ENCODE peak calls at places on chromosomes 4 and X, in four cellular contexts. W is HepG2, Y is K562, H is GM12878. F is an unnamed sample.

GRCh38 chr4:182560358-182560757 is 317.2 kb downstream of the TENM3 start:
- DNase-seq in W (no peak), H (no peak), Y (no peak), F (no peak)

GRCh38 chr4:130432289-130432688 is 1336.3 kb downstream of the C4orf33 start:
- DNase-seq in H (no peak), W (no peak), Y (no peak), F (no peak)

GRCh38 chr4:94515365-94515764 is 63.6 kb downstream of the PDLIM5 start:
- DNase-seq in H (no peak), W (no peak), Y (no peak), F (no peak)

GRCh38 chr4:7664106-7664505 is 229.4 kb upstream of the PSAPL1 start:
- DNase-seq in H (no peak), W (no peak), Y (no peak), F (no peak)

GRCh38 chrX:41332408-41332987 is 1.5 kb upstream of the DDX3X start:
- DNase-seq in W (no peak), Y (no peak), H (no peak), F (no peak)

GRCh38 chrX:118726887-118727685 is at the start of gene IL13RA1:
- DNase-seq in Y (peak), W (peak), H (no peak), F (peak)

GRCh38 chr4:147709999-147710398 is 21.9 kb upstream of the ARHGAP10 start:
- DNase-seq in W (no peak), H (no peak), Y (no peak), F (no peak)

GRCh38 chrX:74171465-74171864 is 132.5 kb upstream of the ZCCHC13 start:
- DNase-seq in H (no peak), W (no peak), Y (no peak), F (no peak)

GRCh38 chrX:153423652-153424051 is 12.4 kb downstream of the ZFP92 start:
- DNase-seq in W (no peak), Y (no peak), H (no peak), F (no peak)

GRCh38 chr4:57109847-57110634 is at the start of gene IGFBP7:
- DNase-seq in W (no peak), Y (peak), H (no peak), F (peak)

GRCh38 chr4:81221303-81222081 is 6.5 kb upstream of the PRKG2 start:
- DNase-seq in W (no peak), H (no peak), Y (no peak), F (no peak)

GRCh38 chrX:110103344-110103743 is 100.4 kb downstream of the TMEM164 start:
- DNase-seq in Y (no peak), H (no peak), W (no peak), F (no peak)

GRCh38 chr4:158782539-158783360 is 13.9 kb downstream of the FNIP2 start:
- DNase-seq in W (peak), Y (no peak), H (peak), F (peak)

DNA sequence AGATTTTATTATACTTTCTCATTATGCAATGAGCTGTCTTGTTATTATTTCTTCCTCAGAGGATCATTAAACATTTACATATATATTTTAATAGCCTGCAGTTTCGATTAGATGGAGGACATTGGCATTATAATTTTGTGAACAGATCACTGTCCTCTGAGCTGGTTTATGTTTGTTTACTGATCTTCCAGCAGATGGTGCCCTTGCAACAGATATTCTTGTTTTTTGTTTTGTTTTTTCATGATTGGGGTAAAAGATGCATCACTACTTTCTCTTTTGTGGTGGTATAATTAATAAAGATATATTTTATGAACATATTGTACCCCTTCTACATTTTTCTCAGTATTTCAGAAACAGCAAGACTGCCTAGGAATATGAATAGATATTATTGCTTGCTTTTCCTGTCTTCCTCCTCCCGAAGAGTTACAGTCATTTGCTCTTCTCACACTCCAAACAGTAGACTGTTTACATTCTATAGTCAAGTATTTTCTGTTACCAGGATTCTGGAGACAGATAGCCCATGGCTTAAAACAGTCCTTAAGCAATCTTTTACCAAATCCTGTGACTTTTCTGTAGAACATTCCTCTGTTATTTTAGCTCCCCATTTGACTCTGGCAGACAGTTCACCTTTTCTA is 905.2 kb downstream of the TRAM1L1 start:
- DNase-seq in H (no peak), Y (no peak), W (no peak), F (peak)
- TF ChIP-seq BHLHE40 in H (no peak), Y (no peak), W (no peak), F (no peak)

GRCh38 chr4:155542415-155542814 is 124.2 kb upstream of the GUCY1A1 start:
- DNase-seq in Y (no peak), H (no peak), W (no peak), F (no peak)

GRCh38 chr4:155541716-155542115 is 124.9 kb upstream of the GUCY1A1 start:
- DNase-seq in W (no peak), H (no peak), Y (no peak), F (no peak)

GRCh38 chr4:155545456-155545855 is 121.2 kb upstream of the GUCY1A1 start:
- DNase-seq in Y (no peak), W (no peak), H (no peak), F (no peak)

GRCh38 chr4:155544547-155544946 is 122.1 kb upstream of the GUCY1A1 start:
- DNase-seq in Y (no peak), W (no peak), H (no peak), F (no peak)

DNA sequence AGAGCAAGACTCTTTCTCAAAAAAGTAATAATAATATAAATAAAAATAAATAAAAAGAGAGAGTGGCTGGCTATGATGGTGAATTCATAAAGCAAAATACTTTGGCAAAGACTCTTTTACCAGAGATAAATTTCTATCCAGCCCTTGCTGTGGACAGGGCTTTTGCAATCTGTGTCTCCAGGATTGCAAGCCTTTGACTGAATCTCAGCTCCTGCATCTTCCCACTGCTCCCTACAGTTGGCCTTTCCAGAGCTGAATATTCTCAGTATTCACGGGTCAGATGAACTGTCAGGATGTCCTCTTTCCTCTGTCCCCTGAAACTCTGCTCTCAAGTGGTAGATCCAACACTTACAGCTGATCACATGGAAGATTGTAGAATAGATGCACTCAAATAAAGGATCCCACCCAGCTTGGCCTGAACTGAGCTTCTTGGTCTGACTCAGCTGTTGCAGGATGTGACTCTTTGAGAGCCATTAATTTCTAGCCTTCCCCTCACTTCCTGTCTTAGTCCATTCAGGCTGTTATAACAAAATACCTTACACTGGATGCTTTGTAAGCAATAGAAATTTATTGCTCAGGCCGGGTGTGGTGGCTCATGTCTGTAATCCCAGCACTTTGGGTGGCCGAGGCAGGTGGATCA is 123.4 kb upstream of the GUCY1A1 start:
- DNase-seq in H (no peak), Y (no peak), W (no peak), F (no peak)
- TF ChIP-seq TARDBP in H (no peak), Y (no peak), W (no peak), F (no peak)

GRCh38 chr4:114087596-114088230 is 108.3 kb upstream of the ARSJ start:
- DNase-seq in Y (no peak), H (no peak), W (no peak), F (no peak)
- TF ChIP-seq BHLHE40 in Y (no peak), H (no peak), W (no peak), F (no peak)

GRCh38 chr4:76654796-76655195 is 219.8 kb downstream of the SHROOM3 start:
- DNase-seq in H (no peak), W (no peak), Y (no peak), F (no peak)

GRCh38 chr4:76655566-76656479 is 220.8 kb downstream of the SHROOM3 start:
- DNase-seq in H (no peak), Y (no peak), W (no peak), F (no peak)

GRCh38 chr4:76654084-76654483 is 219.1 kb downstream of the SHROOM3 start:
- DNase-seq in H (no peak), Y (no peak), W (no peak), F (no peak)

GRCh38 chr4:76651616-76652015 is 216.6 kb downstream of the SHROOM3 start:
- DNase-seq in H (no peak), W (no peak), Y (no peak), F (no peak)

DNA sequence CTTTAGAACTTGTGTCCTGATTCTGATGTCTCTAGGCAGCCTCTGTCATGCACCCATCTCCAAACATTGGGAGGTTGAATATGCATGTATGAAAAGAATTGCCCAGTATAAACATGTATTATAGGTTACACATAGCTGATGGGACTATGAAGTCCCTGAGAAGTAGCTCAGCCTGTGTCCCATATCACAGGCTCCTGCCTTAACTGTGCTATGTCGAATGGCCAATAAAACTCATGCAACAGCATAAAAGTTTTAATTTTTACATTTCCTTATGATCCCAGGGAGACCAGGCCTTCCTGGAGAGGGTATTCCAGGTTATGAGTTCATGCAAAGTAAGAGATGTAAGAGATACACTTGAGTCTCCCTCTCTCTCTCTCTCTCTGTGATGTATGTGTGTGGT is 217.4 kb downstream of the SHROOM3 start:
- DNase-seq in Y (no peak), H (no peak), W (no peak), F (no peak)
- TF ChIP-seq TARDBP in Y (no peak), H (no peak), W (no peak), F (no peak)

DNA sequence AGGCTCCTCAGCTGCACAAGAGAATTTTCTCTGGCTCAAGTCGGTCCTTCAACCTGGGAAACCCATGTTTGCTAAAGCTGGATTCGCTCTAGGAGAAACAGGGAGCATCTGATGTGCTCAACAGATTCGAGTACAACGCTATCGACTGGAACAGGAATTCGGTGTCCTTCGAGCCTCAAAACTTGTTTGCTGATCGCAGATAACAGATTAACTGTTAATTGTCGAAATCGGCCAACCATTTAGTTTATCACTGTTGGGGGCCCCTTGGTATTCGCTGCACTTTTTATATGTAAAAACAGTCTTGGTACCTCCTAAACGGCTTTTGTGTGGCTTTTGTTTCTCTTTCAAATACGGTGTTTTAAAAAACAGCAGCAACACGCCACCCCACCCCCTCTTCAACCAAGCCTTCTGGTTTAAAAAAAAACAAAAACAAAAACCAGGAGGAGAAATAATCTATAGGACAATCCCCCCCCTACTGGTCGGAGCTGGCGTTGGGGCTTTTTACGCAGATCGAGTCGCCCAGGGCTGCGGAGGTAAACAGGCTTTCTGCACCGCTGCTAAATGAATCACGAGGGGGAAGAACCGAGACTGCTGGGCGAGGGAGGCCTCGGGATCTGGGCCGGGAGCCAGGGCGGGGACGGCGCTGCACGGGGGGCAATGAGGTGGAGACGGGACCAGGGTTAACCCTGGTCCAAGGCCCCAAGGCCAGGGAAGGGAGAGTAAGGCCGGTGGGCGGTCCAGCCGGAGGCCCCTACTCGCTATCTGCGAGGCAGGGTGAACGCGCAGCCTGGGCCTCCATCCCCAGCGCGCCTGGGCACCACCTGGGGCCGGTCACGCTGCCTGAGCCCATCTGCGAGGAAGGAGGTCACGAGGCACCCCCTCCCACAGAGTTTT is 71.7 kb upstream of the BCOR start:
- DNase-seq in W (peak), H (no peak), Y (peak), F (no peak)
- TF ChIP-seq BHLHE40 in W (no peak), H (no peak), Y (peak), F (no peak)

DNA sequence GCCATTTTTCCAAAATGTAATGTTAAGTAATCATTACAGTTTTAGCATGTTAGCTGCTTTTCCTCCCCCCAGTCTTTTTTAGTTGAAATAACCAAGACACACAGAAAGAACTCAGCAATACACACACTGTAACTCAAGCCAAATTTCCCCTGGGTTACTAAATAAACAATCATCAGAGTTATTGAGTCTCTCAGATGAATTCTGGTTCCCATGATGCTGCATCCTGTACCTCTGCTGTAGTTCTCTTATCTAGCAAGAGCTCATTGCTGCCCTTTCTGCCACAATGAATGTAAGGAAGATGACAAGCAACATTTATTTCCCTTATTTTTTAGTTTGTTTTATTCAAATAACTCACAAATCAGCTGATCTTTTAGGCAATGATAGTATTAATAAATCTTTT is 185.1 kb downstream of the ARHGAP6 start:
- DNase-seq in Y (no peak), H (no peak), W (no peak), F (no peak)
- TF ChIP-seq TARDBP in Y (no peak), H (no peak), W (no peak), F (no peak)

DNA sequence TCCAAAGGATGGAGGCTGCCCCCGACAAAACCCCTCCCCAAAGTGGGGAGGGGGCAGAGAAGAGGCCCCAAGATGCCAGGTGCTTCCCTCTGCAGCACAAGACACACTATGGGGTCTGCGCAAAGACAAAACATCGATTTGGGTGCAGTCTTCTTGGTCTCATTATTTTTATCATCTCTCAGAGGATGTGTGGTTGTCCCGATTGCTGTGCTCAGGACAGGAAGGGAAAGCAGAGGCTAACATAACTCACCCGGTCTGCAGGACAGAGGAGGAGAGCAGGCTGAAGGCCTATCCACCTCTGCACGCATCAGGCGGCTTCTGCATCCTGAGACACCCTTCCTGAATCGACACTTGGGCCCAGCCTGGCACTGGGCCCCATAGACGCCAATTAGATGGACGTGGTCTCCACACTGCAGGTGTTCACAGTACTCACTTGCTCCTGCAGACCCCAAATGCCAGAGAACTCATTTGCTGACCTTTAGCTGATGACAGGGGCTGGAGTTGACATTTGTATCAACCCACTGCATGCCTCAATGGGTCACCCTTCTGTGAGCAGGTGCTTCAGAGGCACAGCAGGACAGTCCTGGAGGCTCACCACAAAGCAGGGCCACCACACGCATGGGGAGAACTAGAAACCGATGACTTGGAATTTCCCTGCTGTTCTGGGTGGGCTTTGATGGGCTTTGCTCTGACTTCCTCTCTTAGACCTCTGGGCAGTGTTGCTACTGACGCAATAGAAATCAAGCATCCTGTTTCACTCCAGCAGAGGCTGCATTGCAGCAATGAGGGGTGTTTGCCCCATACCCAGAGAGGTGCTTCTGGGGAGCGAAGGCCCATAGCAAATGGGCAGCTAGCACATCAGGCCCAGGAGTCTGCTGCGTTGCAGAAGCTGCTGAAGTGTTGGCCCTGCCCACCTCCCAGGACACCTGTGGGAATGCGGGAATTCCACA is 96.3 kb upstream of the ENPP6 start:
- DNase-seq in H (peak), Y (no peak), W (no peak), F (no peak)
- TF ChIP-seq BHLHE40 in H (peak), Y (no peak), W (no peak), F (no peak)

DNA sequence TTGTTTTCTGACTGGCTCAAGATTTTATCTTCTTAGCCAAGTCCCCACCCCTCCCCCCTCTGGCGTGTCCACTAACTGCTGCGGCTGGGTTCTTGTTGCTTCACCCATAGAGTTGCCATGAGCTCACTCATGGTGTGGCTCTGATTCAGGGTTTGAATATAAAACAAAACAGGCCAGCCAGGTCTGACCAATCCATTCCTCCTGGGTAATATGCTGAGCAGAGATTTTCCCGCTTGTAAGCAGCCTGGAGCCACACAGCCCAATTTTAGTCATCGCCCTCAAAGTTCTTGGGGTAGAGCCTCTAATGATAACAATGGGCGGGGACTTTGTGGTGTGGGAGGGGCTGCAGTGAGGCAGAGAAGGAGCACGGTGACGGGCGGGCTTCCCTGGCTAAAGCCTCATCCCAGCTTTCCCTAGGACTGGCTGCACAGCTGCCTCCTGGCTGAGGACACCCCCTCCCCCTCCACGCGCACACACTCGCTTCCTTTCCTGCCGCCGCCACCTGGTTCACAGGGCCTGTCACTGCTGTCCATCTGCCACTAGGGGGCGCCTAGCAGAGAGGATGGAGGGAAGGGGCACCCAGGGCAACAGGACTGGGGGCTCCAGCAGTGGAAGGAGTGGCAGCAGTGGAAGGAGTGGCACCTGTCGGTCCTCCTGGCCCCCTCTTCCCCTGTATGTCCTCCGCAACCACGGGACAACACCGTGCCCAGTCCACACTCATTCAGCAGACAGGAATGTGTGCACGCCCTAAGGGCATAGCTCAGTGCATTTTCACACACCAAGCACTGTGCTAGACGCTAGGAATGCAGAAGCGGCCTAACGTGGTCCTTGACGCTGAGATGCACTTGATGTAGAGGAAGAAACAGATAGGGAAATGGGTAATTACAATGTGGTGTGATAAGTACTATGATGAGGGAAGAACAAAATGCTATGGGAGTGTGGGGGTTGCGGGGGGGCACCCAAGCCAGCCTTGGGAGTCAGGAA is 26.8 kb downstream of the PRPS1 start:
- DNase-seq in Y (peak), W (peak), H (no peak), F (peak)
- TF ChIP-seq TARDBP in Y (no peak), W (no peak), H (no peak), F (no peak)

DNA sequence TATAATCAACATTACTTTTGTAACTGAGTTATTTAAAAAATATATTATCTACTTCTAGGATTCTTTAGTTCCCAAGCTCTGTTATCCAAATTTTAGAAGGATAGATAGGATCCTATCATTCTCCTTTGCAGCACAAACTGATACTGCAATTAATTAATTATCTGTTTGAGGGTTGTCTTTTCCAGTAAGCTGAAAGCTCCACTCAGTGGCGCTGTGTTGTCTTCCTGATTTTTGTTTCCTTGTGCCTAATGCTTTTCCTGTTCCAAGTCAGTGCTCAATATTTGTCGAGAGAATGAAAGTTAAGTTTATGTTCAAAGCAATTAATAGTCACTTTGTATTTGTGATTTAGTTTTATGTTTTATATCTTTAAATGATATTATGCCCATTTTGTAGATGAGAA is 107.4 kb upstream of the ANK2 start:
- DNase-seq in H (no peak), Y (no peak), W (no peak), F (no peak)
- TF ChIP-seq BHLHE40 in H (no peak), Y (no peak), W (no peak), F (no peak)

GRCh38 chrX:51459125-51459524 is 37.3 kb downstream of the NUDT11 start:
- DNase-seq in H (no peak), W (peak), Y (no peak), F (peak)
- TF ChIP-seq TARDBP in H (no peak), W (no peak), Y (no peak), F (no peak)